ENCODE peak calls at places on chromosome 15, in six cellular contexts. One of them, this sample, is unnamed.

GRCh38 chr15:32029862-32030781 is at the start of gene CHRNA7:
- DNase-seq in Peyer's patch: no peak
- DNase-seq in left ventricle myocardium inferior: peak; percentile 59
- DNase-seq in pancreas: peak; percentile 89
- DNase-seq in CD8-positive, alpha-beta T cell: no peak
- DNase-seq in SJSA1: peak; percentile 51
- DNase-seq in this sample: peak; percentile 86

GRCh38 chr15:69591905-69592508 is 139.4 kb downstream of the RPLP1 start:
- DNase-seq in Peyer's patch: no peak
- DNase-seq in left ventricle myocardium inferior: no peak
- DNase-seq in pancreas: no peak
- DNase-seq in CD8-positive, alpha-beta T cell: no peak
- DNase-seq in SJSA1: no peak
- DNase-seq in this sample: no peak

GRCh38 chr15:101597360-101597928 is 54.7 kb downstream of the TM2D3 start:
- DNase-seq in Peyer's patch: no peak
- DNase-seq in left ventricle myocardium inferior: no peak
- DNase-seq in pancreas: peak; percentile 14
- DNase-seq in CD8-positive, alpha-beta T cell: no peak
- DNase-seq in SJSA1: no peak
- DNase-seq in this sample: no peak

GRCh38 chr15:27835233-27835939 is 263.7 kb downstream of the OCA2 start:
- DNase-seq in Peyer's patch: no peak
- DNase-seq in left ventricle myocardium inferior: no peak
- DNase-seq in pancreas: no peak
- DNase-seq in CD8-positive, alpha-beta T cell: no peak
- DNase-seq in SJSA1: no peak
- DNase-seq in this sample: no peak

GRCh38 chr15:83871808-83872559 is 218.1 kb downstream of the ADAMTSL3 start:
- DNase-seq in Peyer's patch: no peak
- DNase-seq in left ventricle myocardium inferior: no peak
- DNase-seq in pancreas: no peak
- DNase-seq in CD8-positive, alpha-beta T cell: no peak
- DNase-seq in SJSA1: no peak
- DNase-seq in this sample: no peak

GRCh38 chr15:101120473-101120872 is 131.4 kb downstream of the CHSY1 start:
- DNase-seq in Peyer's patch: no peak
- DNase-seq in left ventricle myocardium inferior: no peak
- DNase-seq in pancreas: no peak
- DNase-seq in CD8-positive, alpha-beta T cell: no peak
- DNase-seq in SJSA1: no peak
- DNase-seq in this sample: no peak

GRCh38 chr15:37900286-37901221 is 33.9 kb upstream of the TMCO5A start:
- DNase-seq in Peyer's patch: no peak
- DNase-seq in left ventricle myocardium inferior: no peak
- DNase-seq in pancreas: no peak
- DNase-seq in CD8-positive, alpha-beta T cell: no peak
- DNase-seq in SJSA1: peak; percentile 72
- DNase-seq in this sample: no peak

GRCh38 chr15:101439285-101439919 is 50.1 kb downstream of the PCSK6 start:
- DNase-seq in Peyer's patch: no peak
- DNase-seq in left ventricle myocardium inferior: no peak
- DNase-seq in pancreas: no peak
- DNase-seq in CD8-positive, alpha-beta T cell: no peak
- DNase-seq in SJSA1: no peak
- DNase-seq in this sample: no peak

GRCh38 chr15:62088361-62088693 is 21.6 kb downstream of the C2CD4A start:
- DNase-seq in Peyer's patch: no peak
- DNase-seq in left ventricle myocardium inferior: no peak
- DNase-seq in pancreas: no peak
- DNase-seq in CD8-positive, alpha-beta T cell: no peak
- DNase-seq in SJSA1: no peak
- DNase-seq in this sample: no peak

GRCh38 chr15:37079726-37080125 is 20.6 kb downstream of the MEIS2 start:
- DNase-seq in Peyer's patch: no peak
- DNase-seq in left ventricle myocardium inferior: no peak
- DNase-seq in pancreas: no peak
- DNase-seq in CD8-positive, alpha-beta T cell: no peak
- DNase-seq in SJSA1: no peak
- DNase-seq in this sample: no peak

GRCh38 chr15:75647370-75648155 is at the start of gene SNX33:
- DNase-seq in Peyer's patch: peak; percentile 28
- DNase-seq in left ventricle myocardium inferior: peak; percentile 85
- DNase-seq in pancreas: peak; percentile 90
- DNase-seq in CD8-positive, alpha-beta T cell: no peak
- DNase-seq in SJSA1: peak; percentile 80
- DNase-seq in this sample: peak; percentile 92

GRCh38 chr15:75646944-75647364 is 758 bp upstream of the SNX33 start:
- DNase-seq in Peyer's patch: peak; percentile 20
- DNase-seq in left ventricle myocardium inferior: no peak
- DNase-seq in pancreas: peak; percentile 74
- DNase-seq in CD8-positive, alpha-beta T cell: no peak
- DNase-seq in SJSA1: no peak
- DNase-seq in this sample: peak; percentile 79

GRCh38 chr15:75649848-75650247 is 2.1 kb downstream of the SNX33 start:
- DNase-seq in Peyer's patch: no peak
- DNase-seq in left ventricle myocardium inferior: no peak
- DNase-seq in pancreas: no peak
- DNase-seq in CD8-positive, alpha-beta T cell: no peak
- DNase-seq in SJSA1: no peak
- DNase-seq in this sample: no peak

GRCh38 chr15:75649045-75649761 is 1.5 kb downstream of the SNX33 start:
- DNase-seq in Peyer's patch: no peak
- DNase-seq in left ventricle myocardium inferior: no peak
- DNase-seq in pancreas: peak; percentile 50
- DNase-seq in CD8-positive, alpha-beta T cell: no peak
- DNase-seq in SJSA1: no peak
- DNase-seq in this sample: no peak

DNA sequence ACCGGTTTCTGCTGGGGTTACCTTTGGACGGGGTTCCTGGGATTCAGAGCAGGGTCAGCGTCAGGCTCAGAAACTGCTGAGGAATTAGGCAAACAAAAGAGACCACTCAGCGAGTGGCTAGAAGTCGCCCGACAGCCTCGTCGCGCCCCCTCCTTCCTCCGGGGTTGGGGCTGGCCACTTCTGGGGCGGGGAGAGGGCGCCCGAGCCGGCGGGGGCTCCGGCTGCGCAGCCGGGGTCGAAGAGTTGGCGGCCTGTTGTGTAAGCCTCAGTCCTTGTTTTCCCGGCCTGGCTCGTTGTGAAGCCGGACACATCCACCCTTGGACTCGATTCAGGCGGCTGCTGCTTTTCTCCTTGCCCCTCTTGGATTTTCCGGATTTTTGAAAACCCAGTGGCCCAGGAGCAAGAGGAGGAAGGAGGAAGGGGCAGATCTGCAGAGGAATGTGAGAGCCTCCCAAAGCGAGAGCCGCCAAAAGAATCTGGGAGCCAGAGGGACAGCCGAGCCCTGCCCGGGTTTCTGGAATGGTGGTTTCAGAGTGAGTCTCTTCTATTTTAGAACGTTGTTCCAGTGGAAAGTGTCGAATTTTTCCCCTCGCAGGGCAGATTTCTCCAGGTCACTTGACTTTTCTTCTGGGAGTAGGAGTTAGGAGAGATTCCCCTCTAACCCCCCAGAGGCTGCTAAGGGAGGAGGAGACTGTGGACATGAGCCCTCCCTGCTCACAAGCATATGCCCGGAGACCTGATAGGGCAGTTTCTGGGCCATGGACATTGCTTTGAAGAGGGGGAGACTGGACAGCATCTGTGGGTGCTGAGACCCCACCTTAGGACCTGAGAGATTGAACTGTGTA is 666 bp downstream of the SNX33 start:
- DNase-seq in Peyer's patch: no peak
- DNase-seq in left ventricle myocardium inferior: peak; percentile 50
- DNase-seq in pancreas: peak; percentile 73
- DNase-seq in CD8-positive, alpha-beta T cell: no peak
- DNase-seq in SJSA1: no peak
- DNase-seq in this sample: peak; percentile 81
- H3K4me1 ChIP-seq in Peyer's patch: no peaks in the 10 kb centered on the region
- H3K4me1 ChIP-seq in left ventricle myocardium inferior: peaks cover 79% of the 10 kb centered on the region
- H3K4me1 ChIP-seq in pancreas: peaks cover 21% of the 10 kb centered on the region
- H3K4me1 ChIP-seq in CD8-positive, alpha-beta T cell: peaks cover 20% of the 10 kb centered on the region
- H3K4me1 ChIP-seq in SJSA1: peaks cover 44% of the 10 kb centered on the region
- H3K4me1 ChIP-seq in this sample: peaks cover 57% of the 10 kb centered on the region

GRCh38 chr15:74784426-74784825 is 2.5 kb downstream of the CSK start:
- DNase-seq in Peyer's patch: no peak
- DNase-seq in left ventricle myocardium inferior: no peak
- DNase-seq in pancreas: no peak
- DNase-seq in CD8-positive, alpha-beta T cell: no peak
- DNase-seq in SJSA1: no peak
- DNase-seq in this sample: no peak
- H3K4me1 ChIP-seq in Peyer's patch: peaks cover 48% of the 10 kb centered on the region
- H3K4me1 ChIP-seq in left ventricle myocardium inferior: peaks cover 87% of the 10 kb centered on the region
- H3K4me1 ChIP-seq in pancreas: no peaks in the 10 kb centered on the region
- H3K4me1 ChIP-seq in CD8-positive, alpha-beta T cell: peaks cover 68% of the 10 kb centered on the region
- H3K4me1 ChIP-seq in SJSA1: peaks cover 28% of the 10 kb centered on the region
- H3K4me1 ChIP-seq in this sample: peaks cover 79% of the 10 kb centered on the region

GRCh38 chr15:39494462-39494861 is 86.4 kb upstream of the THBS1 start:
- DNase-seq in Peyer's patch: no peak
- DNase-seq in left ventricle myocardium inferior: no peak
- DNase-seq in pancreas: no peak
- DNase-seq in CD8-positive, alpha-beta T cell: no peak
- DNase-seq in SJSA1: no peak
- DNase-seq in this sample: no peak
- H3K4me1 ChIP-seq in Peyer's patch: no peaks in the 10 kb centered on the region
- H3K4me1 ChIP-seq in left ventricle myocardium inferior: peaks cover 59% of the 10 kb centered on the region
- H3K4me1 ChIP-seq in pancreas: no peaks in the 10 kb centered on the region
- H3K4me1 ChIP-seq in CD8-positive, alpha-beta T cell: no peaks in the 10 kb centered on the region
- H3K4me1 ChIP-seq in SJSA1: peaks cover 55% of the 10 kb centered on the region
- H3K4me1 ChIP-seq in this sample: no peaks in the 10 kb centered on the region

GRCh38 chr15:77667351-77667750 is 34.6 kb upstream of the LINGO1 start:
- DNase-seq in Peyer's patch: no peak
- DNase-seq in left ventricle myocardium inferior: no peak
- DNase-seq in pancreas: no peak
- DNase-seq in CD8-positive, alpha-beta T cell: no peak
- DNase-seq in SJSA1: no peak
- DNase-seq in this sample: no peak

GRCh38 chr15:77665530-77666295 is 33.0 kb upstream of the LINGO1 start:
- DNase-seq in Peyer's patch: no peak
- DNase-seq in left ventricle myocardium inferior: no peak
- DNase-seq in pancreas: no peak
- DNase-seq in CD8-positive, alpha-beta T cell: no peak
- DNase-seq in SJSA1: no peak
- DNase-seq in this sample: no peak

GRCh38 chr15:77664428-77664827 is 31.7 kb upstream of the LINGO1 start:
- DNase-seq in Peyer's patch: no peak
- DNase-seq in left ventricle myocardium inferior: no peak
- DNase-seq in pancreas: no peak
- DNase-seq in CD8-positive, alpha-beta T cell: no peak
- DNase-seq in SJSA1: no peak
- DNase-seq in this sample: no peak

GRCh38 chr15:77667835-77668234 is 35.1 kb upstream of the LINGO1 start:
- DNase-seq in Peyer's patch: no peak
- DNase-seq in left ventricle myocardium inferior: no peak
- DNase-seq in pancreas: no peak
- DNase-seq in CD8-positive, alpha-beta T cell: no peak
- DNase-seq in SJSA1: no peak
- DNase-seq in this sample: no peak

DNA sequence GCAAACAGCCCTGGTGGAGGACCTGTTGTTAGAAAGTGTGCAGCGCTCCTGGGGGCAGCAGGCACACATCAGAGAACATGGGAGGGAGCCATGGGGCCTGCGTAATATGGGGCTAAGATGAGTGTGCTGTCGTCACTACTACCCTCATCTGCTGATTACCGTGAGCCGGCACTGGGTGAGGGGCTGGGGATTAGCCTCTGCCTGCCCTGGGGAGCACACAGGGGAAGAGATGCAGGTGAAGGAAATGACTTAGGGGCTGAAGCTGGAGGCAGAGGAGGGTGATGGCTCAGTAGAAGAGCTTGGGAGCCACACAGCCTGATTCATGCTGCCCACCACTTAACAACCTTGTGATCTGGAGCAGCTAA is 33.6 kb upstream of the LINGO1 start:
- DNase-seq in Peyer's patch: no peak
- DNase-seq in left ventricle myocardium inferior: no peak
- DNase-seq in pancreas: no peak
- DNase-seq in CD8-positive, alpha-beta T cell: no peak
- DNase-seq in SJSA1: no peak
- DNase-seq in this sample: no peak
- H3K4me1 ChIP-seq in Peyer's patch: no peaks in the 10 kb centered on the region
- H3K4me1 ChIP-seq in left ventricle myocardium inferior: no peaks in the 10 kb centered on the region
- H3K4me1 ChIP-seq in pancreas: no peaks in the 10 kb centered on the region
- H3K4me1 ChIP-seq in CD8-positive, alpha-beta T cell: no peaks in the 10 kb centered on the region
- H3K4me1 ChIP-seq in SJSA1: no peaks in the 10 kb centered on the region
- H3K4me1 ChIP-seq in this sample: no peaks in the 10 kb centered on the region

GRCh38 chr15:49297584-49297983 is 125.5 kb upstream of the FGF7 start:
- DNase-seq in Peyer's patch: no peak
- DNase-seq in left ventricle myocardium inferior: no peak
- DNase-seq in pancreas: no peak
- DNase-seq in CD8-positive, alpha-beta T cell: no peak
- DNase-seq in SJSA1: no peak
- DNase-seq in this sample: no peak

GRCh38 chr15:49300856-49301255 is 122.2 kb upstream of the FGF7 start:
- DNase-seq in Peyer's patch: no peak
- DNase-seq in left ventricle myocardium inferior: no peak
- DNase-seq in pancreas: no peak
- DNase-seq in CD8-positive, alpha-beta T cell: no peak
- DNase-seq in SJSA1: no peak
- DNase-seq in this sample: no peak

GRCh38 chr15:49293941-49294340 is 123.9 kb downstream of the GALK2 start:
- DNase-seq in Peyer's patch: no peak
- DNase-seq in left ventricle myocardium inferior: no peak
- DNase-seq in pancreas: no peak
- DNase-seq in CD8-positive, alpha-beta T cell: no peak
- DNase-seq in SJSA1: no peak
- DNase-seq in this sample: no peak

GRCh38 chr15:49301562-49301961 is 121.5 kb upstream of the FGF7 start:
- DNase-seq in Peyer's patch: no peak
- DNase-seq in left ventricle myocardium inferior: no peak
- DNase-seq in pancreas: no peak
- DNase-seq in CD8-positive, alpha-beta T cell: no peak
- DNase-seq in SJSA1: no peak
- DNase-seq in this sample: no peak

GRCh38 chr15:49296258-49296657 is 126.2 kb downstream of the GALK2 start:
- DNase-seq in Peyer's patch: no peak
- DNase-seq in left ventricle myocardium inferior: no peak
- DNase-seq in pancreas: no peak
- DNase-seq in CD8-positive, alpha-beta T cell: no peak
- DNase-seq in SJSA1: no peak
- DNase-seq in this sample: no peak
- H3K4me1 ChIP-seq in Peyer's patch: no peaks in the 10 kb centered on the region
- H3K4me1 ChIP-seq in left ventricle myocardium inferior: no peaks in the 10 kb centered on the region
- H3K4me1 ChIP-seq in pancreas: no peaks in the 10 kb centered on the region
- H3K4me1 ChIP-seq in CD8-positive, alpha-beta T cell: no peaks in the 10 kb centered on the region
- H3K4me1 ChIP-seq in SJSA1: no peaks in the 10 kb centered on the region
- H3K4me1 ChIP-seq in this sample: no peaks in the 10 kb centered on the region

GRCh38 chr15:96325579-96326331 is 4.7 kb upstream of the NR2F2 start:
- DNase-seq in Peyer's patch: no peak
- DNase-seq in left ventricle myocardium inferior: no peak
- DNase-seq in pancreas: no peak
- DNase-seq in CD8-positive, alpha-beta T cell: no peak
- DNase-seq in SJSA1: no peak
- DNase-seq in this sample: no peak
- H3K4me1 ChIP-seq in Peyer's patch: no peaks in the 10 kb centered on the region
- H3K4me1 ChIP-seq in left ventricle myocardium inferior: peaks cover 54% of the 10 kb centered on the region
- H3K4me1 ChIP-seq in pancreas: no peaks in the 10 kb centered on the region
- H3K4me1 ChIP-seq in CD8-positive, alpha-beta T cell: no peaks in the 10 kb centered on the region
- H3K4me1 ChIP-seq in SJSA1: peaks cover 34% of the 10 kb centered on the region
- H3K4me1 ChIP-seq in this sample: no peaks in the 10 kb centered on the region

GRCh38 chr15:89136818-89137772 is 48.8 kb downstream of the ABHD2 start:
- DNase-seq in Peyer's patch: no peak
- DNase-seq in left ventricle myocardium inferior: peak; percentile 59
- DNase-seq in pancreas: no peak
- DNase-seq in CD8-positive, alpha-beta T cell: no peak
- DNase-seq in SJSA1: no peak
- DNase-seq in this sample: no peak
- H3K4me1 ChIP-seq in Peyer's patch: no peaks in the 10 kb centered on the region
- H3K4me1 ChIP-seq in left ventricle myocardium inferior: peaks cover 99% of the 10 kb centered on the region
- H3K4me1 ChIP-seq in pancreas: peaks cover 38% of the 10 kb centered on the region
- H3K4me1 ChIP-seq in CD8-positive, alpha-beta T cell: peaks cover 20% of the 10 kb centered on the region
- H3K4me1 ChIP-seq in SJSA1: peaks cover 45% of the 10 kb centered on the region
- H3K4me1 ChIP-seq in this sample: peaks cover 73% of the 10 kb centered on the region

This sample was measured in upper lobe of right lung.